ENCODE peak calls at places on chromosomes 11 and 22, in ten cellular contexts. A is HEK293T; Z is NAMALWA; P is Daoy; U is CD4-positive, alpha-beta T cell; V is stimulated activated CD8-positive, alpha-beta memory T cell treated with anti-CD3 and anti-CD28 coated beads, Interleukin-4, amount 100 ng/mL, for 1 hour; E is EL; I is activated gamma-delta T cell treated with anti-CD3 and anti-CD28 coated beads, Interleukin-2, amount 50 U/mL, for 16 hours; R is epithelial cell of esophagus; K is fibroblast of mammary gland. S is an unnamed sample.

GRCh38 chr22:25718109-25718830 is 23.7 kb upstream of the MYO18B start:
- DNase-seq in A (no peak), Z (no peak), P (no peak), U (no peak), V (no peak), E (no peak), I (no peak), R (no peak), K (no peak), S (no peak)

GRCh38 chr22:41352058-41352457 is 29.7 kb upstream of the TEF start:
- DNase-seq in A (no peak), Z (no peak), P (peak; percentile 61), U (no peak), V (no peak), E (peak; percentile 77), I (no peak), R (peak; percentile 73), K (peak; percentile 70), S (no peak)

GRCh38 chr11:28529540-28530410 is 421.6 kb downstream of the METTL15 start:
- DNase-seq in A (peak; percentile 12), Z (peak; percentile 61), P (peak; percentile 17), U (no peak), V (no peak), E (peak; percentile 76), I (no peak), R (peak; percentile 65), K (peak; percentile 77), S (peak; percentile 24)

GRCh38 chr11:74520316-74520715 is 26.8 kb upstream of the LIPT2 start:
- DNase-seq in A (no peak), Z (no peak), P (no peak), U (no peak), V (no peak), E (no peak), I (no peak), R (no peak), K (no peak), S (no peak)

GRCh38 chr11:76744186-76745058 is 38.7 kb upstream of the TSKU start:
- DNase-seq in A (no peak), Z (no peak), P (no peak), U (no peak), V (no peak), E (peak; percentile 36), I (no peak), R (no peak), K (peak; percentile 57), S (no peak)

GRCh38 chr11:71324788-71325417 is 72.5 kb upstream of the SHANK2 start:
- DNase-seq in A (no peak), Z (no peak), P (no peak), U (no peak), V (no peak), E (no peak), I (no peak), R (no peak), K (no peak), S (no peak)

GRCh38 chr11:100776212-100776896 is 89.3 kb downstream of the ARHGAP42 start:
- DNase-seq in A (no peak), Z (no peak), P (peak; percentile 43), U (no peak), V (no peak), E (no peak), I (no peak), R (peak; percentile 88), K (peak; percentile 86), S (no peak)

GRCh38 chr22:29266564-29267461 is 968 bp downstream of the RHBDD3 start:
- DNase-seq in A (no peak), Z (peak; percentile 30), P (peak; percentile 48), U (no peak), V (no peak), E (peak; percentile 41), I (no peak), R (no peak), K (peak; percentile 39), S (no peak)

GRCh38 chr11:78080818-78081495 is 1.3 kb upstream of the NDUFC2 start:
- DNase-seq in A (no peak), Z (no peak), P (peak; percentile 49), U (no peak), V (no peak), E (peak; percentile 82), I (no peak), R (no peak), K (peak; percentile 15), S (no peak)

GRCh38 chr11:7019500-7020182 is 505 bp downstream of the ZNF214 start:
- DNase-seq in A (peak; percentile 29), Z (no peak), P (no peak), U (no peak), V (no peak), E (peak; percentile 44), I (no peak), R (no peak), K (peak; percentile 18), S (no peak)

GRCh38 chr11:103294516-103294915 is 185.3 kb downstream of the DYNC2H1 start:
- DNase-seq in A (no peak), Z (no peak), P (no peak), U (no peak), V (no peak), E (peak; percentile 81), I (no peak), R (peak; percentile 31), K (peak; percentile 6), S (no peak)

GRCh38 chr11:73189723-73190556 is 28.1 kb upstream of the P2RY2 start:
- DNase-seq in A (no peak), Z (no peak), P (no peak), U (no peak), V (no peak), E (no peak), I (no peak), R (no peak), K (no peak), S (peak; percentile 17)

GRCh38 chr11:6194065-6194581 is 4.9 kb upstream of the OR52W1 start:
- DNase-seq in A (no peak), Z (no peak), P (no peak), U (no peak), V (no peak), E (no peak), I (no peak), R (no peak), K (peak; percentile 5), S (no peak)

GRCh38 chr11:61742391-61742790 is 10.0 kb upstream of the MYRF start:
- DNase-seq in A (no peak), Z (no peak), P (peak; percentile 23), U (no peak), V (no peak), E (no peak), I (no peak), R (peak; percentile 52), K (no peak), S (no peak)